ENCODE peak calls at places on chromosomes 7 and 10, in six cellular contexts. M, F, N, P, Q and L are unnamed samples.

GRCh38 chr7:19405546-19405945 is 260.3 kb upstream of the FERD3L start:
- DNase-seq in M (no peak), P (no peak), F (no peak), N (no peak), Q (peak; percentile 81), L (no peak)

GRCh38 chr7:158621042-158621441 is 33.4 kb upstream of the PTPRN2 start:
- DNase-seq in M (no peak), N (no peak), P (no peak), F (no peak), Q (no peak), L (no peak)

GRCh38 chr7:127091620-127092019 is 161.1 kb downstream of the GRM8 start:
- DNase-seq in N (no peak), P (no peak), M (no peak), F (no peak), Q (no peak), L (no peak)

GRCh38 chr10:30118590-30118989 is 59.2 kb upstream of the JCAD start:
- DNase-seq in M (no peak), Q (no peak), F (no peak), P (no peak), N (no peak), L (no peak)

GRCh38 chr10:79220296-79220695 is 127.0 kb upstream of the PPIF start:
- DNase-seq in M (no peak), Q (no peak), N (no peak), P (no peak), F (peak; percentile 63), L (no peak)

GRCh38 chr10:102918817-102919236 is 733 bp downstream of the CNNM2 start:
- DNase-seq in Q (no peak), P (peak; percentile 48), N (no peak), M (peak; percentile 87), F (no peak), L (no peak)

GRCh38 chr10:101267776-101268175 is 38.5 kb upstream of the LBX1 start:
- DNase-seq in N (no peak), P (no peak), M (no peak), Q (no peak), F (no peak), L (no peak)

GRCh38 chr7:88200793-88201192 is 19.0 kb downstream of the SRI start:
- DNase-seq in N (no peak), M (no peak), F (no peak), P (no peak), Q (no peak), L (no peak)

GRCh38 chr7:154795014-154795413 is 207.9 kb downstream of the PAXIP1 start:
- DNase-seq in Q (no peak), P (peak; percentile 8), F (peak; percentile 33), M (no peak), N (no peak), L (no peak)

GRCh38 chr7:108455524-108455832 is 758 bp downstream of the NRCAM start:
- DNase-seq in Q (no peak), N (peak; percentile 33), M (peak; percentile 73), P (no peak), F (no peak), L (no peak)

GRCh38 chr7:136857573-136857972 is 10.9 kb upstream of the CHRM2 start:
- DNase-seq in Q (peak; percentile 24), M (no peak), N (no peak), P (no peak), F (peak; percentile 67), L (no peak)

GRCh38 chr7:8702807-8703206 is 269.4 kb downstream of the NXPH1 start:
- DNase-seq in P (no peak), N (no peak), Q (no peak), F (no peak), M (no peak), L (no peak)

GRCh38 chr10:13439771-13440708 is 88.8 kb downstream of the BEND7 start:
- DNase-seq in M (peak; percentile 89), Q (no peak), F (peak; percentile 80), N (peak; percentile 54), P (peak; percentile 55), L (peak; percentile 81)

GRCh38 chr10:116774728-116775151 is 32.4 kb upstream of the HSPA12A start:
- DNase-seq in Q (no peak), M (no peak), F (no peak), P (no peak), N (no peak), L (no peak)

GRCh38 chr10:117541909-117542705 is 439 bp upstream of the EMX2 start:
- DNase-seq in M (no peak), Q (peak; percentile 23), P (no peak), N (no peak), F (peak; percentile 76), L (no peak)

GRCh38 chr10:99266383-99266782 is 30.7 kb upstream of the HPSE2 start:
- DNase-seq in P (peak; percentile 65), M (no peak), Q (no peak), N (no peak), F (no peak), L (no peak)

GRCh38 chr10:58647770-58648169 is 135.1 kb downstream of the BICC1 start:
- DNase-seq in P (no peak), Q (peak; percentile 88), F (no peak), N (no peak), M (no peak), L (no peak)

GRCh38 chr7:105141068-105141467 is 127.1 kb downstream of the KMT2E start:
- DNase-seq in M (no peak), N (no peak), F (peak; percentile 51), P (peak; percentile 23), Q (peak; percentile 67), L (no peak)

GRCh38 chr10:59891919-59892318 is 14.4 kb downstream of the CCDC6 start:
- DNase-seq in P (no peak), N (no peak), Q (no peak), M (no peak), F (no peak), L (no peak)

GRCh38 chr7:2202361-2202761 is 30.4 kb downstream of the MAD1L1 start:
- DNase-seq in N (peak; percentile 3), F (no peak), P (no peak), Q (no peak), M (no peak), L (no peak)

GRCh38 chr7:14821757-14822480 is 80.6 kb downstream of the DGKB start:
- DNase-seq in Q (peak; percentile 46), F (no peak), P (no peak), M (no peak), N (no peak), L (no peak)

GRCh38 chr10:61662794-61663259 is at the start of gene CABCOCO1:
- DNase-seq in F (peak; percentile 87), P (no peak), Q (peak; percentile 47), N (peak; percentile 63), M (peak; percentile 80), L (peak; percentile 70)

GRCh38 chr10:397321-398068 is 262.2 kb downstream of the ZMYND11 start:
- DNase-seq in M (no peak), P (no peak), N (no peak), F (no peak), Q (no peak), L (no peak)
- H3K27ac ChIP-seq in M (no peak overlapping the region), P (no peak overlapping the region), N (no peak overlapping the region), F (no peak overlapping the region), Q (no peak overlapping the region), L (no peak overlapping the region)

DNA sequence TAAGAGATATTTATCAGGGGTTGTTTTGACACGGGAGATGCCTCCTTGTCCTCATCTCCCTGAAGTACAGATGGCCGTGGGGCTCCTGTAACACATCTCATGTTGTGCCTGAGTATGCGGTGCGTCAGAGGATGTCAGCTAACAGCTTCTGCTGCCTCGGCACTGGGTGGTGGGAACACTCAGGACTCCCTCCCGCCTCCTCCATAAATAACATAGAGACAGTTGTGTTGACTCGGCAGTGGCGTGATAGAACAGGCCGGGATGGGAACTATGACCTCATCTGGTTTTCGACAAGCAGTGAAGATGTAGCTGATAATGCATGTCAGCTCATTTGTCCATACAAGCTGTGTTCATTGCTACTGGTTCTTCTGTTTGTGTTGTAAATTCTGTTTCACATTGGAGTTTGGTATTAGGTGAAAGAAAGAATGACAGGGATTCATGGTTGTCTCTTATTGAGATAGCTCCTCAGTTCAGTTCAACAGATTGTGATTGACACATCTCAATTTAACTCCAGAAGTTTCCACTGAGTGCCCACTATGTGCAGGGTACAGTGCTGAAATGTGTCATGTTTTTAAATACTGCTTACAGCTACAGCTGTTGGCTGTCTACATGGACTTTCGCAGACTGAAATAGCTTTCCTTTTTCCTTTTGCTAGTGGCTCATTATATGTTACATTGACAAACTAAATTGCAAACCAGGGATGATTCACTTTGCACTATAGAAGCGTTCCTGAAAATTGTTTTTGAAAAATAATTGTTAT is 87.4 kb downstream of the CHN2 start:
- DNase-seq in N (peak; percentile 30), Q (peak; percentile 22), P (no peak), F (peak; percentile 63), M (no peak), L (peak; percentile 25)
- H3K4me1 ChIP-seq in N (no peaks in the 10 kb centered on the region), Q (peaks cover 19% of the 10 kb centered on the region), P (no peaks in the 10 kb centered on the region), F (peaks cover 15% of the 10 kb centered on the region), M (peaks cover 6% of the 10 kb centered on the region), L (peaks cover 62% of the 10 kb centered on the region)

DNA sequence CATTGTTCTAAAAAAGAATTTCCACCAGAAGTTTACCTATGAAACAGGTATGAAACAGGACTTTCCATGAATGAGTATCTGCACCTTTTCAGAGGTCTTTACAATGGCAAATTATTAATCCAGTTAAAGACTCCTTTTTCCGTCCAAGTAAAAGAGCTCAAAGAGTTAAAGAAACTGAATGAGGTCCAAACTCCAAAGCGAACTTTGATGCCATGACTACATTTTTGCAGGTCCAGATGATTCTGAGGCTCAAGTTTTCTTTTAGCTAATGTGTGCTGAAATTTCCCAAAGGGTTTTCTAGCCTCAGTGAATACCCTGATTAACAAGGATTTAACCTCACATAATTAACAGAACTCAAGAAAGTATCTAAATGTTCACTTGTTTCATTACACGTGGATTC is 9.8 kb downstream of the CUBN start:
- DNase-seq in F (no peak), Q (no peak), M (no peak), N (no peak), P (no peak), L (no peak)
- TF ChIP-seq CTCF in F (no peak), Q (no peak), M (no peak), N (no peak), P (no peak), L (no peak)

DNA sequence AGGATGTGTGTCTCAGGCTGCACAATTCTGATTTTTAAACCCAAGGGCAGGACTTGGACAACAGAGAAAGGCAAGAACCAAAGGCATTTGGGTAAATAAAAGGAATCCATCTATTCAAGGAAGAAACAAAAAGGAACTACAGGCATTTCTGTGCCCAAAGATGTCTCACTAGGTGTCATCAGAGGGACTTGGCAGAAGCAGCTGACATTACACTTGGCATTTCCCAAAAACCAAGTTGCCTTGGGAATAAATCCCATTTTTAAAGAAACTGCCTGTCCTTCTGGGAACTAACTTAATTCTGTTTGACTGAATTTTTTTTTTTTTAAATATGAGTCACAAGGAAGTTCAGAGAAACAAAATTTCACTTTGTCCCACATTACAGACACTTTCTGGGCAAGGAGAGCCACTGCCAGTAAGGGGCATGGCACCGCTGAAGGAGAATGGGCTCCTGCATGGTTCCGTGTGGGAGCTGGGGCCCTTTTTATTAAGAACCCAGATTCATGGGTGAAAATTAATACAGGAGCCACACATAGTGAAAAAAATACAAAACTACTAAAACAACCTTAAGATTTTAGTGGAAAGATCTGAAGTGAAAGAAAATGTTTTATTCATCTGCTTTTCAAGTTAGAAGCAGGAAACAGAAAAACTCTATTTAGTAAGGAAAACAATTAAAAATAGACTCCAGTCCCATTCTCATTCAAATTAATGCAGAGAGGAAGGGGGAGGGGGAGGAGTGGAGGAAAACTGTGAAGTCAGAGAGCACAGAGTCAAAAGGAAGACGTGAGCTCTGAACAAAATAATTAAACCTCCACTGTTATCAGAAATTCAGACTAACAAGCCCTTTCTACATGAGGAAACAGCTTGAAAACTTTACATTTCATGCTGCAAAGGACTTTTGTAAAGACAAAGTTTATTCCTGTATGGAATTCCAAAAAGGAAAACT is 118.4 kb upstream of the PDLIM1 start:
- DNase-seq in F (no peak), P (no peak), M (no peak), Q (no peak), N (peak; percentile 57), L (no peak)
- H3K27ac ChIP-seq in F (no peak overlapping the region), P (no peak overlapping the region), M (no peak overlapping the region), Q (no peak overlapping the region), N (peak overlapping the region; percentile 68), L (peak overlapping the region; percentile 3)